ENCODE peak calls at places on chromosomes 11 and 22, in eight cellular contexts. Z, N, J, D, O, V, Q and F are unnamed samples.
A peak's percentile ranks its signal among the peaks of the same experiment; 100 is the strongest.

GRCh38 chr11:104892723-104893511 is 5.3 kb downstream of the CASP12 start:
- DNase-seq in Z (no peak), N (peak; percentile 63), J (no peak), D (no peak), O (no peak), V (no peak), Q (no peak), F (no peak)

GRCh38 chr11:76626266-76626665 is 44.3 kb downstream of the LRRC32 start:
- DNase-seq in Z (no peak), N (no peak), J (no peak), D (no peak), O (no peak), V (no peak), Q (no peak), F (no peak)

GRCh38 chr11:15750535-15751297 is 605.6 kb downstream of the SOX6 start:
- DNase-seq in Z (no peak), N (no peak), J (no peak), D (no peak), O (peak; percentile 52), V (no peak), Q (no peak), F (no peak)

GRCh38 chr11:102367364-102367763 is 20.4 kb downstream of the BIRC2 start:
- DNase-seq in Z (peak; percentile 29), N (peak; percentile 17), J (no peak), D (peak; percentile 22), O (peak; percentile 35), V (no peak), Q (no peak), F (no peak)

GRCh38 chr11:117303101-117303500 is 12.0 kb downstream of the BACE1-AS start:
- DNase-seq in Z (no peak), N (no peak), J (no peak), D (no peak), O (no peak), V (no peak), Q (no peak), F (no peak)

GRCh38 chr11:75063732-75064314 is 32.9 kb downstream of the OR2AT4 start:
- DNase-seq in Z (no peak), N (peak; percentile 67), J (no peak), D (no peak), O (no peak), V (no peak), Q (no peak), F (no peak)

GRCh38 chr11:30504468-30504867 is 81.7 kb downstream of the MPPED2 start:
- DNase-seq in Z (no peak), N (no peak), J (no peak), D (no peak), O (no peak), V (no peak), Q (no peak), F (no peak)

GRCh38 chr22:46078241-46079092 is 71.9 kb upstream of the PPARA start:
- DNase-seq in Z (peak; percentile 89), N (peak; percentile 77), J (no peak), D (no peak), O (peak; percentile 68), V (peak; percentile 72), Q (peak; percentile 84), F (no peak)

GRCh38 chr11:128432926-128433325 is 154.4 kb downstream of the ETS1 start:
- DNase-seq in Z (no peak), N (no peak), J (no peak), D (no peak), O (no peak), V (no peak), Q (no peak), F (no peak)

DNA sequence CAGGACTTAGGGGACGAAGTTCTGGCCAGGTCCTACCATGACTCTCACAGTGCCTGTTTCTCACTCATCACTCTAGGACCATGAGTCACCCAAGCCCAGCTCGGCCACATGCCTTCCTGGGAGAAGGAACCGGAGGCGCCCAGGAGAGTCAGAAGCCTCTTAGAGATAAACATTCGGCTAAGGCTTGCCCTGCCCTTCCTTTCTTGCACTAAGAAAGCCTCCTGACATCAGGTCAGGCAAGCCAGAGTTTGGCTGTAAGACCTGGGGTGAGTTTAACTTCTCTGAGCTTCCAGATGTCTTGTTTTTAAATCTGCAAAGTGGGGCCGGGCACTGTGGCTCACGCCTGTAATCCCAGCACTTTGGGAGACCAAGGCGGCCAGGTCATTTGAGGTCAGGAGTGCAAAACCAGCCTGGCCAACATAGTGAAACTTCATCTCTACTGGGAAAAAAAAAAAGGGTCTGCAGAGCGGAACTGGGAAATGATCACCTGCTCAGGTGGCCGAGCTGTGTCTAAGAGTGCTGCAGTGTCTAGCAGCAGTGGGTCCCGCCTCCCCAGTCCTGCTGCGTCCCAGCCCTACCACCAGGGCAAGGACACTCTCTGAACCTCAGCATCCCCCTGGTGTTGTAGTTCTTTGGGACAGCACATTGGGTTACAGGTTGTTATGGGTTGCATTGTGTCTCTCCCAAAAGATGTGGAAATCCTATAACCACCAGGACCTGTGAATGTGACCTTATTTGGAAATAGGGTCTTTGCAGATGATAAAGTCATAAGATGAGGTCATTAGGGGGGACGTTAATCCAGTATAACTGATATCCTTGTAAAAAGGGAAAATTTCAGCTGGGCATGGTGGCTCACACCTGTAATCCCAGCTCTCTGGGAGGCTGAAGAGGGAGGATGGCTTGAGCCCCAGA is 1.8 kb upstream of the CARS1 start:
- DNase-seq in Z (peak; percentile 37), N (peak; percentile 92), J (no peak), D (no peak), O (no peak), V (peak; percentile 57), Q (peak; percentile 35), F (no peak)
- TF ChIP-seq CTCF in Z (no peak), N (no peak), J (no peak), D (no peak), O (no peak), V (no peak), Q (no peak), F (no peak)

DNA sequence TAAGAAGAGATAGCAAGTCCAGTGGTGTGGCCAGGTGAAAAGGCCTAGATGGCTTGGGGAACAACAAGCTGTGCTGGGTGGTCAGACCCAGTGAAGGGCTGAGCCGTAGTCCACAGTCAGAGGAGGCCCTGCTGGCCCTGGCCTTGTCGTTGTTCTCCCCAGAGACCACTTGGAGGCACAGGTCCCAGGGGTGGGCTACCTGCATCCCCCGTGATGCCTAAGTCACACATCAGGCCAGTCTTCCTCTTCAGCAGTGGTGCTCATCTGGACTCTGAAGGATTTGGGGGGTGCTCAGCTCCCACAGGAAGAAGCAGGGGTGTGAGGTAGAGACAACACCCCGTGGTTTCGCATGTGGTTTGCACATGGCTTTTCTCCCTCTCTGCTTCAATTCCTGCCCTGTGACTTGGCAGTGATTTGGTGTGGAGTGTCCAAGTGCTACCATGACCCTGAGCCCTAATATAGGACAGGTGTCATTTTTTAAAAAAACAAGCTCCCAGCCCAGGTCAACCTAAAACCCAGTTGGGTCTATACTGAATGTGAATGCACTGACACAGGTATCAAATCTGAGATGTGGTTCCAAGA is 51.0 kb downstream of the ALX4 start:
- DNase-seq in Z (no peak), N (no peak), J (no peak), D (no peak), O (no peak), V (no peak), Q (no peak), F (no peak)
- TF ChIP-seq CTCF in Z (no peak), N (no peak), J (no peak), D (no peak), O (no peak), V (no peak), Q (no peak), F (no peak)

GRCh38 chr11:43573873-43574272 is 106.7 kb upstream of the HSD17B12 start:
- DNase-seq in Z (no peak), N (no peak), J (no peak), D (no peak), O (no peak), V (no peak), Q (no peak), F (no peak)

GRCh38 chr11:43573233-43573632 is 107.3 kb upstream of the HSD17B12 start:
- DNase-seq in Z (peak; percentile 37), N (peak; percentile 39), J (no peak), D (no peak), O (peak; percentile 51), V (no peak), Q (peak; percentile 38), F (peak; percentile 63)

GRCh38 chr11:43575931-43576833 is 104.4 kb upstream of the HSD17B12 start:
- DNase-seq in Z (no peak), N (peak; percentile 24), J (no peak), D (no peak), O (no peak), V (no peak), Q (no peak), F (no peak)

GRCh38 chr11:43576834-43577521 is 103.6 kb upstream of the HSD17B12 start:
- DNase-seq in Z (peak; percentile 62), N (peak; percentile 64), J (no peak), D (peak; percentile 24), O (peak; percentile 71), V (peak; percentile 67), Q (peak; percentile 51), F (peak; percentile 66)

DNA sequence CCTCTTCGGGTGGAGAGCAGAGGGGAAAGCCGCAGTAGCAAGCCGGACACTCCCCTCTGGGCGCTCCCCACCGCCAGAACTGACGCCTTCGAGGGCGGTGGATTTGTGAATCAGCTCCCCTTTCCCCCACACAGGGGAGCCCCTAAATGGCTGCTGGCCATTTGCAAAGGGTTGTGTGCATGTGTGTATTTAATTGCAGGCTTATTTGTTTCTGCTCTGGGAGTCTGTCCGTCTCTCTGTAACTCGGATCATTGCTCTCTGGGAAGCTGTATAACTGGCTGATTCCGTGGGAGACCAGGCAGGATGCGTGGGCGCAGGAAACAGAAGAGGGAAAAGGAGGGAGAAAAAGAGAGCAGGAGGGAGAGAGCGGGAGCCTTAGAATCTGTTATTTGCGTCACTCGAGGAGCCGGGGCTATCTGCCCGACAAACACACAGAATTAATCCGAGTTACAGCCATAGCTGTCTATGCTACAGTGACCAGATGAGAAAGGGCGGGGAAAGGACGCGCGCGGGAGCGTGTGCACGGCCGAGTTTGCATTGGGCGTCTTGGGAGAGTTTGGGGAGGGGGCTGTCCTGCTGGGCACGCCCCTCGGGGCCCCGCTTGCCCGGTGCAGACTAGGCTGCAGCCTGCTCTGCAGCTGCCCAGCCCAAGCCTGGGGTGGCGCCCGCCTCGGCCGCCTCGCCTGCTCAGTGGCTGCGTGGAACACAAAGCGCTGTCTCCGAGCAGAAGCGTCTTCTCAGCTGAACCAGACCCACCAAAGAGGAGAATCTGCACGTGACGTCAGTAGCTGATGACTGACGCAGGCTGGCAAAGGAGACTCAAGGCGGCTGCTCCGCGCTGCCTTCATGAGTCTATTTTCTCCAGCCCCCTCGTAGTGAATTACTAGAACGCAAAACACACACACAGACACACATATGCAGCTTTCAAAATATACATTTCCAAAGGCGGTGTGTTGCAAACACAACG is 105.3 kb upstream of the HSD17B12 start:
- DNase-seq in Z (peak; percentile 23), N (peak; percentile 77), J (no peak), D (no peak), O (peak; percentile 83), V (no peak), Q (no peak), F (peak; percentile 42)
- TF ChIP-seq CTCF in Z (no peak), N (no peak), J (no peak), D (no peak), O (no peak), V (no peak), Q (no peak), F (no peak)

GRCh38 chr11:72814831-72815618 is 814 bp downstream of the ATG16L2 start:
- DNase-seq in Z (peak; percentile 86), N (peak; percentile 57), J (no peak), D (peak; percentile 71), O (no peak), V (no peak), Q (peak; percentile 59), F (peak; percentile 77)
- TF ChIP-seq CTCF in Z (no peak), N (no peak), J (peak; percentile 8), D (no peak), O (no peak), V (no peak), Q (no peak), F (no peak)

GRCh38 chr11:61752117-61752924 is at the start of gene MYRF:
- DNase-seq in Z (no peak), N (peak; percentile 10), J (peak; percentile 72), D (peak; percentile 66), O (peak; percentile 95), V (peak; percentile 31), Q (peak; percentile 80), F (peak; percentile 90)
- TF ChIP-seq CTCF in Z (peak; percentile 98), N (peak; percentile 28), J (peak; percentile 56), D (peak; percentile 27), O (peak; percentile 59), V (peak; percentile 85), Q (peak; percentile 32), F (peak; percentile 98)